ENCODE peak calls at places on chromosome 4, in ten cellular contexts. R, M, E, A, Z, Q, C, K, H and F are unnamed samples.
A peak's percentile ranks its signal among the peaks of the same experiment; 100 is the strongest.

GRCh38 chr4:185772391-185773093 is 39.5 kb downstream of the SORBS2 start:
- DNase-seq in K (no peak), A (no peak), M (no peak), E (no peak), R (no peak), Z (no peak), H (no peak), Q (no peak), C (no peak), F (no peak)

GRCh38 chr4:19748911-19749473 is 502.7 kb upstream of the SLIT2 start:
- DNase-seq in Q (no peak), H (no peak), C (no peak), Z (no peak), E (peak; percentile 77), A (no peak), M (no peak), R (no peak), K (no peak), F (peak; percentile 65)

GRCh38 chr4:166174717-166175510 is 301.9 kb downstream of the TLL1 start:
- DNase-seq in M (no peak), C (peak; percentile 61), Z (no peak), A (peak; percentile 39), R (no peak), K (no peak), H (no peak), Q (no peak), E (no peak), F (no peak)

GRCh38 chr4:13547563-13548041 is 3.3 kb upstream of the NKX3-2 start:
- DNase-seq in R (no peak), A (no peak), E (no peak), M (no peak), C (no peak), Q (no peak), H (no peak), Z (no peak), K (no peak), F (no peak)

GRCh38 chr4:89539374-89539773 is 231.8 kb upstream of the GPRIN3 start:
- DNase-seq in R (no peak), Q (no peak), E (peak; percentile 75), H (no peak), C (no peak), M (no peak), K (no peak), Z (no peak), A (peak; percentile 85), F (peak; percentile 77)

GRCh38 chr4:85005865-85006377 is 39.4 kb upstream of the WDFY3 start:
- DNase-seq in Q (no peak), H (no peak), K (no peak), M (no peak), Z (no peak), E (peak; percentile 52), A (peak; percentile 95), R (no peak), C (peak; percentile 76), F (peak; percentile 22)

GRCh38 chr4:42152507-42153504 is at the start of gene BEND4:
- DNase-seq in Q (no peak), E (no peak), A (no peak), Z (no peak), H (no peak), R (no peak), K (no peak), C (no peak), M (no peak), F (no peak)

GRCh38 chr4:151681085-151681484 is 79.7 kb downstream of the GATB start:
- DNase-seq in Q (no peak), Z (no peak), K (no peak), R (no peak), M (no peak), A (no peak), E (no peak), C (no peak), H (no peak), F (no peak)

GRCh38 chr4:3709846-3710441 is 56.2 kb upstream of the ADRA2C start:
- DNase-seq in A (no peak), H (peak; percentile 21), Z (no peak), C (no peak), E (no peak), Q (peak; percentile 39), K (no peak), M (peak; percentile 27), R (peak; percentile 16), F (no peak)

GRCh38 chr4:111066447-111066846 is 443.6 kb upstream of the PITX2 start:
- DNase-seq in E (no peak), M (no peak), Z (no peak), Q (no peak), A (no peak), K (no peak), C (peak; percentile 16), H (no peak), R (no peak), F (no peak)

GRCh38 chr4:113276448-113277158 is 227.2 kb downstream of the ANK2 start:
- DNase-seq in A (no peak), Z (no peak), K (no peak), M (no peak), R (no peak), E (no peak), C (no peak), H (no peak), Q (no peak), F (no peak)

DNA sequence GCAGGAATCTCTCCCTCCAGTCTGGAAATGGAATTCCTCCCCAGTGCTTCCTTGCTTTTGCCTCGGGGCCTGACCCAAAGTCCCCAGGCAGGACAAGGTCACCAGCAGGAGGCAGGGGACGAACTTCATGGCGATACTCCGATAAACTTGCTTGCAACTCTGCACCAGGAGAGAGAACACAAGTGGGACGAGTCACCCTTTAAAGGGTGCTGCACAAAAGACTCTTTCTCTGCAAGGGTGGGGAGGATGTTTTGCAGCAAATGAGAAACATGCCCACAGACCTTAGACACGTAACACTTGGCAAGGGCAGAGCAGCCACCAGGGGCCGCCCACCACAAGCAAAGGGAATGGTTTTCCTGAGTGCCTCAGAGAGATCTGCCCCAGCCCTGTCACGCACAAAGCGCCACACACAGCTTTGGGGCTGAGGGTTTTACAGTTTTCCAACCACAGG is at the start of gene FGFBP2:
- DNase-seq in K (no peak), H (peak; percentile 31), R (peak; percentile 66), E (peak; percentile 4), C (peak; percentile 54), Q (peak; percentile 59), Z (peak; percentile 74), A (peak; percentile 74), M (no peak), F (peak; percentile 3)
- TF ChIP-seq CTCF in K (no peak), H (peak; percentile 25), R (peak; percentile 37), E (peak; percentile 65), C (peak; percentile 39), Q (peak; percentile 41), Z (peak; percentile 38), A (peak; percentile 82), M (no peak), F (peak; percentile 64)

GRCh38 chr4:168321006-168321405 is 2.5 kb upstream of the DDX60 start:
- DNase-seq in R (no peak), A (no peak), C (no peak), M (no peak), Q (no peak), K (no peak), Z (no peak), H (no peak), E (no peak), F (no peak)

GRCh38 chr4:168319486-168320019 is 1.0 kb upstream of the DDX60 start:
- DNase-seq in K (no peak), Q (no peak), Z (no peak), A (no peak), H (no peak), R (no peak), M (no peak), C (peak; percentile 26), E (no peak), F (no peak)

GRCh38 chr4:168318266-168318895 is at the start of gene DDX60:
- DNase-seq in C (peak; percentile 76), Q (peak; percentile 85), H (peak; percentile 84), Z (peak; percentile 78), R (peak; percentile 50), A (peak; percentile 86), M (peak; percentile 79), K (peak; percentile 81), E (no peak), F (peak; percentile 29)
- TF ChIP-seq CTCF in C (peak; percentile 56), Q (peak; percentile 58), H (peak; percentile 42), Z (no peak), R (no peak), A (peak; percentile 50), M (peak; percentile 53), K (no peak), E (peak; percentile 60), F (peak; percentile 62)

DNA sequence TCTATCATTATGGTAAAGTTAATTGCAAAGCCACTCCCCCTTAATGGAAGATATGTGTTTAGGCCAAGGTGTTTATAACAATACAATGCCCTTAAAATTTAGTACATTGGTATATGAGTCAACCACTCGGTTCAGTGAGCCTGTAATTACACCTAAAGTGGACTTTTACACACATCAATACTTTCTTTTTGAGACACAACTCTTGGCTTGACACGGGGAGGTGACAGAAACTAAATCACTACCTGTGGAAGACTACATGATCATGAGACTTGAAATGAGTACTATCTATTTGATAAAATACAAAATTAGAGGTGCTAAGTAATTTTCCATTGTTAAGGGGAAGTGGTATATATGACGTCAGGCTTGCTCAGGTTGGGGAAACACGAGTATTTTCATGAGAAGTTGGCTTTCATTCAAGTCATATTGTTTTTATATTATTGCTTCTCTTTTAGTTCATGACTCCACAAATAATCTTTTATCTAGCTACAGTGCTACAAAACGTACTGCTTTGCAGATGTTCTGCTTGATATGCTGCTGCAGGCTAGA is 918.3 kb downstream of the ARAP2 start:
- DNase-seq in M (no peak), A (no peak), C (no peak), H (no peak), Z (no peak), Q (no peak), K (no peak), R (no peak), E (no peak), F (no peak)
- TF ChIP-seq CTCF in M (no peak), A (no peak), C (no peak), H (no peak), Z (no peak), Q (no peak), K (no peak), R (no peak), E (no peak), F (no peak)

GRCh38 chr4:95546866-95547707 is 1.7 kb downstream of the UNC5C start:
- DNase-seq in A (peak; percentile 7), E (no peak), M (no peak), Z (no peak), R (peak; percentile 61), H (no peak), Q (no peak), K (no peak), C (no peak), F (no peak)

GRCh38 chr4:95550566-95550965 is 1.8 kb upstream of the UNC5C start:
- DNase-seq in H (no peak), K (no peak), C (no peak), R (no peak), E (no peak), Q (no peak), Z (no peak), A (no peak), M (no peak), F (no peak)

GRCh38 chr4:95549246-95550138 is 719 bp upstream of the UNC5C start:
- DNase-seq in K (no peak), A (peak; percentile 53), E (no peak), Z (no peak), M (no peak), H (peak; percentile 33), Q (peak; percentile 67), C (peak; percentile 35), R (peak; percentile 76), F (no peak)

GRCh38 chr4:95547708-95548471 is 883 bp downstream of the UNC5C start:
- DNase-seq in K (no peak), Q (peak; percentile 56), M (no peak), C (peak; percentile 29), Z (no peak), A (peak; percentile 34), R (peak; percentile 42), E (no peak), H (peak; percentile 29), F (no peak)

GRCh38 chr4:95548738-95549245 is at the start of gene UNC5C:
- DNase-seq in E (no peak), K (peak; percentile 96), A (peak; percentile 38), M (peak; percentile 70), Q (peak; percentile 56), Z (no peak), C (peak; percentile 27), H (peak; percentile 40), R (no peak), F (no peak)
- TF ChIP-seq CTCF in E (no peak), K (no peak), A (no peak), M (no peak), Q (no peak), Z (no peak), C (no peak), H (no peak), R (no peak), F (no peak)